ENCODE peak calls at places on chromosomes 2 and 18, in five cellular contexts. G is heart left ventricle, H is endothelial cell of umbilical vein, J is psoas muscle, Y is tibial nerve. W is an unnamed sample.

GRCh38 chr2:63692002-63692606 is 103.3 kb downstream of the MDH1 start:
- DNase-seq in J (no peak), Y (peak; percentile 63), G (no peak), H (peak; percentile 78), W (peak; percentile 45)

GRCh38 chr18:45330170-45330594 is 285.1 kb upstream of the SLC14A2 start:
- DNase-seq in Y (no peak), J (peak; percentile 62), H (no peak), G (no peak), W (no peak)

GRCh38 chr2:119290859-119291587 is 67.4 kb downstream of the STEAP3 start:
- DNase-seq in G (peak; percentile 68), Y (no peak), H (peak; percentile 56), J (peak; percentile 74), W (peak; percentile 85)

GRCh38 chr2:99682280-99683060 is 192.7 kb upstream of the REV1 start:
- DNase-seq in G (no peak), H (no peak), J (no peak), Y (no peak), W (no peak)

GRCh38 chr2:127562930-127563329 is 27.4 kb downstream of the MYO7B start:
- DNase-seq in G (no peak), Y (no peak), J (no peak), H (no peak), W (no peak)

GRCh38 chr2:201931955-201932354 is 101.7 kb upstream of the FZD7 start:
- DNase-seq in J (no peak), H (no peak), Y (no peak), G (no peak), W (no peak)

GRCh38 chr2:101396352-101396717 is 9.0 kb upstream of the CREG2 start:
- DNase-seq in Y (no peak), G (no peak), H (peak; percentile 89), J (no peak), W (peak; percentile 20)

GRCh38 chr2:239167011-239167673 is 233.7 kb downstream of the HDAC4 start:
- DNase-seq in Y (no peak), J (peak; percentile 42), H (no peak), G (no peak), W (no peak)

GRCh38 chr2:36453652-36454051 is 98.1 kb downstream of the CRIM1 start:
- DNase-seq in H (no peak), J (no peak), G (no peak), Y (no peak), W (peak; percentile 17)

GRCh38 chr2:131556998-131557397 is 29.3 kb downstream of the CCDC74A start:
- DNase-seq in J (no peak), Y (no peak), H (no peak), G (no peak), W (peak; percentile 21)

GRCh38 chr2:132641819-132642218 is 28.2 kb downstream of the LYPD1 start:
- DNase-seq in J (no peak), Y (no peak), G (no peak), H (no peak), W (no peak)

GRCh38 chr2:132645943-132646804 is 23.8 kb downstream of the LYPD1 start:
- DNase-seq in Y (no peak), H (no peak), G (no peak), J (no peak), W (no peak)

GRCh38 chr2:132642415-132642814 is 27.6 kb downstream of the LYPD1 start:
- DNase-seq in J (no peak), H (no peak), Y (no peak), G (no peak), W (no peak)

GRCh38 chr2:132646805-132647115 is 23.2 kb downstream of the LYPD1 start:
- DNase-seq in G (no peak), J (no peak), Y (no peak), H (no peak), W (no peak)

DNA sequence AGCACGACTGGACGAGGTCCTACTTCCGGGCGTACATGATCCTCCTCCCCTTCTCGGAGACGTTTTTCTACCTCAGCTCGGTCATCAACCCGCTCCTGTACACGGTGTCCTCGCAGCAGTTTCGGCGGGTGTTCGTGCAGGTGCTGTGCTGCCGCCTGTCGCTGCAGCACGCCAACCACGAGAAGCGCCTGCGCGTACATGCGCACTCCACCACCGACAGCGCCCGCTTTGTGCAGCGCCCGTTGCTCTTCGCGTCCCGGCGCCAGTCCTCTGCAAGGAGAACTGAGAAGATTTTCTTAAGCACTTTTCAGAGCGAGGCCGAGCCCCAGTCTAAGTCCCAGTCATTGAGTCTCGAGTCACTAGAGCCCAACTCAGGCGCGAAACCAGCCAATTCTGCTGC is 24.8 kb downstream of the LYPD1 start:
- DNase-seq in G (no peak), H (no peak), J (no peak), Y (no peak), W (no peak)
- H3K4me1 ChIP-seq in G (no peaks in the 10 kb centered on the region), H (no peaks in the 10 kb centered on the region), J (no peaks in the 10 kb centered on the region), Y (no peaks in the 10 kb centered on the region), W (no peaks in the 10 kb centered on the region)

GRCh38 chr2:10045561-10046355 is 2.4 kb downstream of the KLF11 start:
- DNase-seq in Y (no peak), J (peak; percentile 58), G (no peak), H (no peak), W (no peak)
- H3K4me3 ChIP-seq in Y (no peak overlapping the region), J (peak overlapping the region; percentile 63), G (peak overlapping the region; percentile 93), H (no peak overlapping the region), W (no peak overlapping the region)

GRCh38 chr18:21262244-21262643 is 20.2 kb downstream of the GREB1L start:
- DNase-seq in J (no peak), G (no peak), Y (no peak), H (no peak), W (no peak)

GRCh38 chr18:21257383-21257782 is 15.4 kb downstream of the GREB1L start:
- DNase-seq in J (no peak), G (no peak), H (no peak), Y (no peak), W (no peak)

GRCh38 chr18:21262979-21263378 is 20.9 kb downstream of the GREB1L start:
- DNase-seq in J (no peak), G (no peak), Y (no peak), H (peak; percentile 13), W (no peak)

GRCh38 chr18:21261352-21261751 is 19.3 kb downstream of the GREB1L start:
- DNase-seq in Y (no peak), J (no peak), G (no peak), H (no peak), W (no peak)

DNA sequence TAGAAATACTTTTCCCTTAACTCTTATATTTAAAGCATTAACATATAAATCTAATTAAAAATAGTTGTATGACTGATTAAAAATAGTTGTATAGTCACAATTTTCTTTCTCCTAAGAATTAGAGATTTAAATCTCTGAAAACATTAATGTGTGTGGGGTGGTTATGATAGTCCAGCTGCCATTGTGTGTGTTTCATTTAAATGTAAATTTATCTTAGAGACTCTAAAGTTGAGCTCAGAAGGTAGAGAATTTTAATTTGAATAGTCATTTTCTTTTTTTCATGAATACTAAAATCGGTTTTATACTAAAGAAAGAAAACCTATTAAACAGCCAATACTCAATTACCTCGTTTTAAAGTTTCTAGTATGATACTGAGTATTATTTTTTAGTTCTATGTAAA is 18.6 kb downstream of the GREB1L start:
- DNase-seq in J (no peak), H (no peak), G (no peak), Y (no peak), W (no peak)
- H3K4me1 ChIP-seq in J (no peaks in the 10 kb centered on the region), H (peaks cover 3% of the 10 kb centered on the region), G (no peaks in the 10 kb centered on the region), Y (no peaks in the 10 kb centered on the region), W (no peaks in the 10 kb centered on the region)

DNA sequence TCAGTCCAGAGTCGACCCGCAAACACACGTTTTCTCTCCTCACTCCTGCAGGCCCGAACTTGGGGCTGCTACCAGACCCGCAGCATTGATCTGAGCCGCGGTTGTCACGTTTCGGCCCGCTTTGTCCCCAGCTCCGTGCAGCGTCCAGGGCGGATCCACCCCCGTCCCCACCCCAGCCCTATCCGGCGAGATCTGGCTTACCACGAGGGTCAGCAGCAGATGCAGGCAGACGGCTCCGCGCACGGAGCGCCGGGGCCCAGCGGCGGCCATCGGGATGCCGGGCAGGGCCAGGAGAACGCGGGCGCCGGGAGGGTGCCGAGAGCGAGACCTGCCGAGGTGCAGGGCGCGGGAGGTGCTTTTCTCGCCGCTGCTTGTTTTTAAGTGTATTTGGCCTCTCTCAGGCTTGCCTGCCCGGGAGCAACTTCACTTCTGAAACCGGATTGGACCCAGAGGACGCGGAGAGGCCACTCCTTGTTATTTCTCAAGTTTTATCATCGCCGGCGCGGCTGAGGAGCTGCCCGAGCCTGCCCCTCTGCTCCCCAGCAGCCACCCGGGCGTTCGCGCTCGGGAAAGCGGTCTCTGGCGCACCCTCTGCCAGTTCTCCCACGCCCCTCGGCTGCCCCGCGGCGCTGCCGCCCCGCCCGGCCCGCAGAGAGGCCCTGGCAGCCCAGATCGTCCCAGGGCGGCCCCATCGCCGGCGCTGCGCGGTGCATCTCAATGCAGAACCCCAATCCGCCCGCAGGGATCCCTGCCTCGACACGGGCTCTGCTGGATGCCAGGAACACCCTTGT is at the start of gene DSC3:
- DNase-seq in Y (no peak), H (no peak), J (peak; percentile 49), G (no peak), W (peak; percentile 60)
- H3K4me3 ChIP-seq in Y (peak within 1 kb of the TSS; percentile 1), H (no peak within 1 kb of the TSS), J (peak within 1 kb of the TSS; percentile 35), G (peak within 1 kb of the TSS; percentile 41), W (peak within 1 kb of the TSS; percentile 36)

DNA sequence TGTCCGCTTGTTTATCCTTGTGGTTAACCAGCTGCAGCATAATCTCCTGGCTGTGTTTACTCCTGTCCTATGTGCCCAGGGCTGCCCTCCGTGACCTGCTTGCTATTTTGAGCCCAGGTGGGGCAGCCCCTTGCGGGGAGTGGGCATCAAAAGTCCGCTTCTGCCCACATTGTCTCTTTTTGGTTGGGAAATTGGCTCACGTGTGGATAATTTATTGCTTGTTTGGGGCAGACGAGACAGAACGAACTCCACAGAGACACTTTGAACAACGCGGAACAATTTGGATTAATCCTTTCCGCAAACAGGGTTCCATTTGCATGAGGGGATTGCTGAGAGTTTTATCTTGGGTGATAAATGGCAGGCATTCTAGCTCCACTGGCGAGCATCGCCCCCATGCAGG is 8.1 kb upstream of the CXCR4 start:
- DNase-seq in G (no peak), Y (no peak), J (no peak), H (no peak), W (no peak)
- H3K4me1 ChIP-seq in G (no peaks in the 10 kb centered on the region), Y (no peaks in the 10 kb centered on the region), J (no peaks in the 10 kb centered on the region), H (no peaks in the 10 kb centered on the region), W (no peaks in the 10 kb centered on the region)

GRCh38 chr2:42172566-42172965 is 3.4 kb downstream of the EML4 start:
- DNase-seq in Y (no peak), H (no peak), J (no peak), G (no peak), W (no peak)
- H3K4me3 ChIP-seq in Y (no peak overlapping the region), H (no peak overlapping the region), J (no peak overlapping the region), G (no peak overlapping the region), W (no peak overlapping the region)

GRCh38 chr18:70359071-70359470 is 70.2 kb downstream of the SOCS6 start:
- DNase-seq in H (no peak), J (no peak), Y (no peak), G (no peak), W (no peak)
- H3K4me1 ChIP-seq in H (peaks cover 9% of the 10 kb centered on the region), J (no peaks in the 10 kb centered on the region), Y (no peaks in the 10 kb centered on the region), G (no peaks in the 10 kb centered on the region), W (no peaks in the 10 kb centered on the region)

W was measured in small intestine.